ENCODE peak calls at places on chromosomes 16 and 17, in four cellular contexts. M is left ventricle myocardium inferior, Y is AG08396, U is AG10803. K is an unnamed sample.
A peak's percentile ranks its signal among the peaks of the same experiment; 100 is the strongest.

GRCh38 chr16:76639685-76640289 is 362.6 kb downstream of the CNTNAP4 start:
- DNase-seq in U (no peak), Y (no peak), M (no peak), K (no peak)

GRCh38 chr16:49855280-49855821 is 561 bp downstream of the ZNF423 start:
- DNase-seq in U (peak; percentile 67), M (peak; percentile 90), Y (peak; percentile 81), K (peak; percentile 44)

GRCh38 chr17:42744283-42744805 is 496 bp downstream of the EZH1 start:
- DNase-seq in Y (peak; percentile 77), M (peak; percentile 85), U (peak; percentile 56), K (no peak)

GRCh38 chr16:30658731-30659506 is 688 bp downstream of the FBRS start:
- DNase-seq in Y (peak; percentile 91), U (peak; percentile 98), M (peak; percentile 76), K (no peak)

GRCh38 chr17:11331790-11332526 is 90.9 kb downstream of the SHISA6 start:
- DNase-seq in Y (no peak), M (no peak), U (no peak), K (no peak)

GRCh38 chr17:82836823-82837357 is 2.9 kb downstream of the ZNF750 start:
- DNase-seq in M (no peak), Y (no peak), U (peak; percentile 53), K (no peak)

GRCh38 chr16:11799509-11800384 is 2.7 kb upstream of the ZC3H7A start:
- DNase-seq in U (no peak), Y (no peak), M (no peak), K (no peak)

GRCh38 chr16:1383556-1383955 is 30.9 kb downstream of the UNKL start:
- DNase-seq in Y (no peak), M (no peak), U (no peak), K (no peak)

GRCh38 chr17:18043491-18043890 is 4.3 kb downstream of the GID4 start:
- DNase-seq in Y (no peak), U (no peak), M (no peak), K (no peak)

GRCh38 chr16:1371054-1371978 is 19.6 kb downstream of the GNPTG start:
- DNase-seq in U (no peak), M (no peak), Y (no peak), K (no peak)

GRCh38 chr16:74745926-74746325 is 28.7 kb downstream of the FA2H start:
- DNase-seq in U (no peak), Y (no peak), M (no peak), K (no peak)